ENCODE peak calls at places on chromosomes 7 and 10, in five cellular contexts. A is T-cell; H is activated CD8-positive, alpha-beta memory T cell treated with anti-CD3 and anti-CD28 coated beads, Interleukin-2, amount 50 U/mL, for 48 hours; W is H54; L is HEK293T. O is an unnamed sample.

GRCh38 chr7:46755120-46756034 is 826.5 kb downstream of the TNS3 start:
- DNase-seq in A (no peak), H (no peak), L (no peak), W (no peak), O (no peak)

GRCh38 chr7:130941322-130942210 is 207.6 kb upstream of the KLF14 start:
- DNase-seq in W (no peak), A (peak; percentile 34), H (no peak), L (peak; percentile 49), O (peak; percentile 83)

GRCh38 chr7:113086928-113087277 is 276 bp upstream of the GPR85 start:
- DNase-seq in L (no peak), W (no peak), H (no peak), A (no peak), O (no peak)

GRCh38 chr10:131310054-131310903 is 1.2 kb downstream of the TCERG1L start:
- DNase-seq in L (no peak), H (no peak), W (no peak), A (no peak), O (no peak)

GRCh38 chr10:87734987-87735827 is 75.5 kb downstream of the PAPSS2 start:
- DNase-seq in W (peak; percentile 54), A (no peak), H (no peak), L (peak; percentile 65), O (no peak)

GRCh38 chr7:127251458-127252379 is 1.0 kb downstream of the GRM8 start:
- DNase-seq in A (no peak), W (no peak), H (no peak), L (peak; percentile 15), O (peak; percentile 58)

GRCh38 chr10:69734797-69735468 is 66.8 kb upstream of the COL13A1 start:
- DNase-seq in W (no peak), H (no peak), A (no peak), L (no peak), O (no peak)

GRCh38 chr10:4851176-4851575 is 25.2 kb downstream of the AKR1E2 start:
- DNase-seq in H (no peak), A (no peak), W (no peak), L (no peak), O (no peak)

GRCh38 chr10:116733566-116733965 is 8.8 kb downstream of the HSPA12A start:
- DNase-seq in A (no peak), H (no peak), L (no peak), W (no peak), O (no peak)

GRCh38 chr10:7445474-7446135 is 34.8 kb upstream of the SFMBT2 start:
- DNase-seq in A (no peak), L (no peak), H (no peak), W (no peak), O (no peak)

O was measured in left lobe of liver.